ENCODE peak calls at places on chromosomes 3 and 15, in four cellular contexts. One of them, this sample, is unnamed.

GRCh38 chr3:128823008-128823407 is 56.4 kb upstream of the ACAD9 start:
- DNase-seq in breast epithelium: no peak
- DNase-seq in adrenal gland: no peak
- DNase-seq in BJ: no peak
- DNase-seq in this sample: no peak

GRCh38 chr3:13012228-13012691 is 61.0 kb downstream of the IQSEC1 start:
- DNase-seq in BJ: no peak
- DNase-seq in adrenal gland: peak; percentile 87
- DNase-seq in breast epithelium: no peak
- DNase-seq in this sample: peak; percentile 50

GRCh38 chr15:28935316-28935715 is 49.5 kb downstream of the APBA2 start:
- DNase-seq in breast epithelium: no peak
- DNase-seq in BJ: no peak
- DNase-seq in adrenal gland: no peak
- DNase-seq in this sample: no peak

GRCh38 chr3:141663993-141664392 is 74.1 kb upstream of the RNF7 start:
- DNase-seq in adrenal gland: peak; percentile 72
- DNase-seq in BJ: no peak
- DNase-seq in breast epithelium: no peak
- DNase-seq in this sample: peak; percentile 64

GRCh38 chr3:15266510-15267376 is 60.7 kb downstream of the CAPN7 start:
- DNase-seq in breast epithelium: no peak
- DNase-seq in adrenal gland: no peak
- DNase-seq in BJ: no peak
- DNase-seq in this sample: no peak

GRCh38 chr3:194886836-194887235 is 201.2 kb downstream of the FAM43A start:
- DNase-seq in breast epithelium: no peak
- DNase-seq in adrenal gland: no peak
- DNase-seq in BJ: no peak
- DNase-seq in this sample: no peak

GRCh38 chr3:182910939-182911781 is 69.2 kb downstream of the DCUN1D1 start:
- DNase-seq in adrenal gland: no peak
- DNase-seq in BJ: no peak
- DNase-seq in breast epithelium: no peak
- DNase-seq in this sample: no peak

GRCh38 chr3:129180461-129180860 is 3.2 kb downstream of the CNBP start:
- DNase-seq in breast epithelium: no peak
- DNase-seq in BJ: no peak
- DNase-seq in adrenal gland: no peak
- DNase-seq in this sample: no peak

GRCh38 chr3:169886671-169887070 is 16.9 kb upstream of the LRRC31 start:
- DNase-seq in BJ: no peak
- DNase-seq in breast epithelium: peak; percentile 58
- DNase-seq in adrenal gland: peak; percentile 82
- DNase-seq in this sample: peak; percentile 88

GRCh38 chr3:149553781-149554451 is 79.4 kb downstream of the TM4SF4 start:
- DNase-seq in BJ: peak; percentile 87
- DNase-seq in adrenal gland: peak; percentile 53
- DNase-seq in breast epithelium: no peak
- DNase-seq in this sample: peak; percentile 94

GRCh38 chr3:377158-377561 is 180.6 kb downstream of the CHL1 start:
- DNase-seq in BJ: no peak
- DNase-seq in adrenal gland: no peak
- DNase-seq in breast epithelium: no peak
- DNase-seq in this sample: peak; percentile 53

GRCh38 chr3:63458405-63458804 is 180.3 kb downstream of the SYNPR start:
- DNase-seq in breast epithelium: no peak
- DNase-seq in adrenal gland: no peak
- DNase-seq in BJ: no peak
- DNase-seq in this sample: no peak

GRCh38 chr3:52428151-52429005 is 16.5 kb downstream of the SEMA3G start:
- DNase-seq in BJ: peak; percentile 43
- DNase-seq in adrenal gland: peak; percentile 62
- DNase-seq in breast epithelium: peak; percentile 56
- DNase-seq in this sample: peak; percentile 90

GRCh38 chr3:97952280-97952679 is 20.0 kb downstream of the RIOX2 start:
- DNase-seq in BJ: no peak
- DNase-seq in breast epithelium: no peak
- DNase-seq in adrenal gland: peak; percentile 65
- DNase-seq in this sample: peak; percentile 77

GRCh38 chr3:150020527-150020926 is 49.8 kb upstream of the PFN2 start:
- DNase-seq in adrenal gland: no peak
- DNase-seq in breast epithelium: no peak
- DNase-seq in BJ: peak; percentile 13
- DNase-seq in this sample: peak; percentile 59

GRCh38 chr3:182479766-182480336 is 313.5 kb upstream of the ATP11B start:
- DNase-seq in adrenal gland: no peak
- DNase-seq in BJ: no peak
- DNase-seq in breast epithelium: no peak
- DNase-seq in this sample: no peak

GRCh38 chr15:64842986-64843561 is 1.4 kb downstream of the PLEKHO2 start:
- DNase-seq in adrenal gland: peak; percentile 76
- DNase-seq in breast epithelium: no peak
- DNase-seq in BJ: no peak
- DNase-seq in this sample: peak; percentile 69

GRCh38 chr15:40340740-40341400 is at the start of gene CCDC9B:
- DNase-seq in breast epithelium: peak; percentile 96
- DNase-seq in BJ: peak; percentile 41
- DNase-seq in adrenal gland: peak; percentile 95
- DNase-seq in this sample: peak; percentile 92

GRCh38 chr3:141680620-141681389 is 57.3 kb upstream of the RNF7 start:
- DNase-seq in adrenal gland: peak; percentile 67
- DNase-seq in breast epithelium: no peak
- DNase-seq in BJ: no peak
- DNase-seq in this sample: peak; percentile 79

GRCh38 chr3:89108154-89108553 is 733 bp downstream of the EPHA3 start:
- DNase-seq in adrenal gland: no peak
- DNase-seq in breast epithelium: no peak
- DNase-seq in BJ: no peak
- DNase-seq in this sample: no peak

GRCh38 chr3:119481079-119481478 is 12.3 kb downstream of the POGLUT1 start:
- DNase-seq in adrenal gland: no peak
- DNase-seq in BJ: no peak
- DNase-seq in breast epithelium: no peak
- DNase-seq in this sample: no peak

GRCh38 chr3:9388142-9388541 is 9.3 kb upstream of the SETD5 start:
- DNase-seq in breast epithelium: no peak
- DNase-seq in adrenal gland: no peak
- DNase-seq in BJ: no peak
- DNase-seq in this sample: no peak

GRCh38 chr3:128619146-128619890 is 31.3 kb downstream of the RPN1 start:
- DNase-seq in adrenal gland: no peak
- DNase-seq in breast epithelium: no peak
- DNase-seq in BJ: no peak
- DNase-seq in this sample: peak; percentile 72

GRCh38 chr3:96863129-96863740 is 48.8 kb downstream of the EPHA6 start:
- DNase-seq in breast epithelium: no peak
- DNase-seq in BJ: no peak
- DNase-seq in adrenal gland: peak; percentile 18
- DNase-seq in this sample: peak; percentile 60

GRCh38 chr3:24160424-24160823 is 215.3 kb downstream of the NR1D2 start:
- DNase-seq in adrenal gland: peak; percentile 19
- DNase-seq in breast epithelium: no peak
- DNase-seq in BJ: no peak
- DNase-seq in this sample: peak; percentile 45

GRCh38 chr15:24772709-24773373 is 97.3 kb downstream of the NPAP1 start:
- DNase-seq in BJ: peak; percentile 24
- DNase-seq in adrenal gland: peak; percentile 81
- DNase-seq in breast epithelium: peak; percentile 60
- DNase-seq in this sample: peak; percentile 77

GRCh38 chr3:64377942-64378341 is 152.7 kb upstream of the PRICKLE2 start:
- DNase-seq in BJ: no peak
- DNase-seq in adrenal gland: no peak
- DNase-seq in breast epithelium: no peak
- DNase-seq in this sample: no peak

GRCh38 chr15:48871536-48871935 is 6.4 kb upstream of the EID1 start:
- DNase-seq in adrenal gland: no peak
- DNase-seq in BJ: no peak
- DNase-seq in breast epithelium: no peak
- DNase-seq in this sample: no peak

GRCh38 chr3:161454615-161455014 is 42.0 kb upstream of the OTOL1 start:
- DNase-seq in BJ: no peak
- DNase-seq in breast epithelium: no peak
- DNase-seq in adrenal gland: no peak
- DNase-seq in this sample: no peak

GRCh38 chr15:42729409-42729808 is 7.5 kb downstream of the CDAN1 start:
- DNase-seq in breast epithelium: no peak
- DNase-seq in adrenal gland: no peak
- DNase-seq in BJ: no peak
- DNase-seq in this sample: no peak

GRCh38 chr15:80514071-80514780 is 110.0 kb downstream of the ARNT2 start:
- DNase-seq in adrenal gland: no peak
- DNase-seq in BJ: peak; percentile 51
- DNase-seq in breast epithelium: no peak
- DNase-seq in this sample: peak; percentile 93

GRCh38 chr15:40891810-40892448 is 2.3 kb upstream of the VPS18 start:
- DNase-seq in breast epithelium: no peak
- DNase-seq in BJ: no peak
- DNase-seq in adrenal gland: peak; percentile 62
- DNase-seq in this sample: peak; percentile 60

DNA sequence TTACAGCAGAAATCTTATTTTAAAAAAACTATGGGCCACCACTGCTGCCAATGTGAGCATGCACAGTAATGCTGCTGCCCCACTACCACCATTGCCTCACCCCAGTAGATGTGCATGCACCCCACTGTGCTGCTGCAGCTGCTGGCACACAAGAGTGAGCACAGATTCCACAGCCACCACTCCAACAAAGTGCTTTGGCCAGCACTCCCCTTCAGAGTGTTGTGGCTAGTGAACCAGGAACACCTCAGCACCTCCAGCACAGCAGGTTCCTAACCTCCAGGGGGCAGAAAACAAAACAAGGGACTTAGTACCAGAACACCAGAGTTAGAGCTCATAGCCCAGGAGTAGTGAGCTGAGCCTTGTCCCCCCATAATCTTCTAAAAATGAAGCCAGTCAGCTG is 629.6 kb downstream of the PYDC2 start:
- DNase-seq in BJ: no peak
- DNase-seq in adrenal gland: no peak
- DNase-seq in breast epithelium: no peak
- DNase-seq in this sample: no peak
- TF ChIP-seq CTCF in BJ: no peak
- TF ChIP-seq CTCF in adrenal gland: no peak
- TF ChIP-seq CTCF in breast epithelium: no peak
- TF ChIP-seq CTCF in this sample: no peak

GRCh38 chr3:184524981-184525336 is 36.6 kb upstream of the EPHB3 start:
- DNase-seq in breast epithelium: no peak
- DNase-seq in adrenal gland: peak; percentile 29
- DNase-seq in BJ: no peak
- DNase-seq in this sample: no peak

GRCh38 chr3:184525337-184526157 is 36.0 kb upstream of the EPHB3 start:
- DNase-seq in BJ: no peak
- DNase-seq in adrenal gland: no peak
- DNase-seq in breast epithelium: no peak
- DNase-seq in this sample: no peak

GRCh38 chr3:184523825-184524615 is 37.6 kb upstream of the EPHB3 start:
- DNase-seq in adrenal gland: no peak
- DNase-seq in breast epithelium: no peak
- DNase-seq in BJ: no peak
- DNase-seq in this sample: peak; percentile 68

GRCh38 chr3:184531580-184532290 is 29.9 kb upstream of the EPHB3 start:
- DNase-seq in breast epithelium: no peak
- DNase-seq in BJ: no peak
- DNase-seq in adrenal gland: peak; percentile 43
- DNase-seq in this sample: peak; percentile 11

DNA sequence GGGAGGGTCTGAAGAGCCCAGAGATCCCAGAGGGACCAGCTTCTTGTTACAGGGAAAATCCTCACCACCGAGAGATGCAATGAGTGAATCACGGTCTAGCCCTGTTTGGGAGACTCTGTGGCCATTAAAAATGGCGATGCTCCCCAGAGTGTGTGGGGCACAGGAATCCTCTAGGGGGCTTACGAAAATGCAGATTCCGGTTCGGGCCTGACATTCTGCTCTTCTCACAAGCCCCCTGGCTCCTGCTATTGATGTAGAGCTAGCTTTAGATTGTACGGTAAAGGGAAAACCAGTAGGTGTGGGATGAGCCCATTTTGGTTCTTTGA is 35.5 kb upstream of the EPHB3 start:
- DNase-seq in breast epithelium: no peak
- DNase-seq in adrenal gland: no peak
- DNase-seq in BJ: no peak
- DNase-seq in this sample: peak; percentile 20
- H3K4me3 ChIP-seq in breast epithelium: no peak overlapping the region
- H3K4me3 ChIP-seq in adrenal gland: no peak overlapping the region
- H3K4me3 ChIP-seq in BJ: no peak overlapping the region
- H3K4me3 ChIP-seq in this sample: peak overlapping the region; percentile 41

GRCh38 chr3:85800676-85801075 is 841.9 kb downstream of the CADM2 start:
- DNase-seq in adrenal gland: no peak
- DNase-seq in BJ: no peak
- DNase-seq in breast epithelium: no peak
- DNase-seq in this sample: no peak

GRCh38 chr3:85796140-85796539 is 837.4 kb downstream of the CADM2 start:
- DNase-seq in BJ: no peak
- DNase-seq in breast epithelium: no peak
- DNase-seq in adrenal gland: no peak
- DNase-seq in this sample: no peak

DNA sequence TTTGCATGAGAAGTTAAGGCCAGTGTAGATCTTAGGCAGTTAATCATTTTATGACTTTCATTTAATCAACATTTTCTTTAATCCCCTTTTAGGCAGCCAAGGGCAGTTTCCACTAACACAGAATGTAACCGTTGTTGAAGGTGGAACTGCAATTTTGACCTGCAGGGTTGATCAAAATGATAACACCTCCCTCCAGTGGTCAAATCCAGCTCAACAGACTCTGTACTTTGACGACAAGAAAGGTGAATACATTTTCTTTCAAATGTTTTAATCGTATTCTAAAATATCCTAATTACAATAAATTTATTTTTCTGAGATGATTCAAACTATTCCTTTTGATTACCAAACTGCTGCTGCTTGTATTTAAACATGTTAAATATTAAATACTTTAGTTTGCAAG is 843.2 kb downstream of the CADM2 start:
- DNase-seq in adrenal gland: no peak
- DNase-seq in BJ: no peak
- DNase-seq in breast epithelium: no peak
- DNase-seq in this sample: no peak
- TF ChIP-seq CTCF in adrenal gland: peak; percentile 16
- TF ChIP-seq CTCF in BJ: no peak
- TF ChIP-seq CTCF in breast epithelium: no peak
- TF ChIP-seq CTCF in this sample: no peak

DNA sequence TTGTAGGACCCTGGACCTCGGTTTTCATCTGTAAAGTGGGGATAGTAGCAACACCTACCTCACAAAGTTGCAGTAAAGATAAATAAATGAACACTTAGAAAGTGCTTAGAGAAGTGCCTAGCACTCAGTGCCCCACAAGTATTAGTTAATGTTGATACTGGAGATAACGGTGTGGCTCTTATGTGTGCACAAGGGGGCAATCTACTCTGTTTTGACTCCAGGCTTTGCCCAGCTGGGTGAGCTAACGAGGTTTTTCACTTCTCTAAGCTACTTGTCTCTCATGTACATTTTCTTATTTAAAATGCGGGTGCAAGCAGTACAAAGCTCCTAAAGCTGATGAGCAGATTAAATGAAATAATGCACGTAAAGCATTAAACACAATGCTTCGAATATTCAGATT is 193.5 kb upstream of the ICE2 start:
- DNase-seq in BJ: no peak
- DNase-seq in breast epithelium: no peak
- DNase-seq in adrenal gland: no peak
- DNase-seq in this sample: no peak
- H3K4me3 ChIP-seq in BJ: no peak overlapping the region
- H3K4me3 ChIP-seq in breast epithelium: no peak overlapping the region
- H3K4me3 ChIP-seq in adrenal gland: no peak overlapping the region
- H3K4me3 ChIP-seq in this sample: no peak overlapping the region